ENCODE peak calls at places on chromosomes 1 and 21, in eight cellular contexts. One of them, this sample, is unnamed.

GRCh38 chr1:224458296-224458695 is 23.7 kb upstream of the WDR26 start:
- DNase-seq in epithelial cell of proximal tubule: no peak
- DNase-seq in GM23248: no peak
- DNase-seq in iris pigment epithelial cell: no peak
- DNase-seq in activated T-cell treated with anti-CD3 and anti-CD28 coated beads for 4 hours: no peak
- DNase-seq in ELR: no peak
- DNase-seq in AG04450: no peak
- DNase-seq in CD14-positive monocyte: no peak
- DNase-seq in this sample: no peak

GRCh38 chr21:45367402-45368351 is 37.3 kb upstream of the COL18A1 start:
- DNase-seq in epithelial cell of proximal tubule: no peak
- DNase-seq in GM23248: no peak
- DNase-seq in iris pigment epithelial cell: no peak
- DNase-seq in activated T-cell treated with anti-CD3 and anti-CD28 coated beads for 4 hours: no peak
- DNase-seq in ELR: no peak
- DNase-seq in AG04450: no peak
- DNase-seq in CD14-positive monocyte: no peak
- DNase-seq in this sample: no peak

GRCh38 chr1:85481688-85482087 is 16.7 kb upstream of the DDAH1 start:
- DNase-seq in epithelial cell of proximal tubule: no peak
- DNase-seq in GM23248: no peak
- DNase-seq in iris pigment epithelial cell: no peak
- DNase-seq in activated T-cell treated with anti-CD3 and anti-CD28 coated beads for 4 hours: no peak
- DNase-seq in ELR: peak
- DNase-seq in AG04450: no peak
- DNase-seq in CD14-positive monocyte: no peak
- DNase-seq in this sample: no peak

GRCh38 chr1:186375929-186376330 is 292 bp downstream of the ODR4 start:
- DNase-seq in epithelial cell of proximal tubule: no peak
- DNase-seq in GM23248: no peak
- DNase-seq in iris pigment epithelial cell: no peak
- DNase-seq in activated T-cell treated with anti-CD3 and anti-CD28 coated beads for 4 hours: no peak
- DNase-seq in ELR: no peak
- DNase-seq in AG04450: no peak
- DNase-seq in CD14-positive monocyte: no peak
- DNase-seq in this sample: no peak

GRCh38 chr1:58573705-58574591 is 3.1 kb downstream of the TACSTD2 start:
- DNase-seq in epithelial cell of proximal tubule: peak
- DNase-seq in GM23248: no peak
- DNase-seq in iris pigment epithelial cell: no peak
- DNase-seq in activated T-cell treated with anti-CD3 and anti-CD28 coated beads for 4 hours: no peak
- DNase-seq in ELR: no peak
- DNase-seq in AG04450: no peak
- DNase-seq in CD14-positive monocyte: no peak
- DNase-seq in this sample: no peak

GRCh38 chr1:39845569-39846566 is 37.4 kb downstream of the TRIT1 start:
- DNase-seq in epithelial cell of proximal tubule: peak
- DNase-seq in GM23248: peak
- DNase-seq in iris pigment epithelial cell: peak
- DNase-seq in activated T-cell treated with anti-CD3 and anti-CD28 coated beads for 4 hours: peak
- DNase-seq in ELR: peak
- DNase-seq in AG04450: peak
- DNase-seq in CD14-positive monocyte: peak
- DNase-seq in this sample: peak

GRCh38 chr1:41809716-41810115 is 109.0 kb downstream of the HIVEP3 start:
- DNase-seq in epithelial cell of proximal tubule: no peak
- DNase-seq in GM23248: no peak
- DNase-seq in iris pigment epithelial cell: no peak
- DNase-seq in activated T-cell treated with anti-CD3 and anti-CD28 coated beads for 4 hours: no peak
- DNase-seq in ELR: no peak
- DNase-seq in AG04450: no peak
- DNase-seq in CD14-positive monocyte: no peak
- DNase-seq in this sample: no peak

GRCh38 chr1:112346802-112347350 is 49.1 kb upstream of the CTTNBP2NL start:
- DNase-seq in epithelial cell of proximal tubule: no peak
- DNase-seq in GM23248: no peak
- DNase-seq in iris pigment epithelial cell: no peak
- DNase-seq in activated T-cell treated with anti-CD3 and anti-CD28 coated beads for 4 hours: no peak
- DNase-seq in ELR: no peak
- DNase-seq in AG04450: no peak
- DNase-seq in CD14-positive monocyte: no peak
- DNase-seq in this sample: no peak

GRCh38 chr1:243883551-243883950 is 33.5 kb upstream of the AKT3 start:
- DNase-seq in epithelial cell of proximal tubule: no peak
- DNase-seq in GM23248: peak
- DNase-seq in iris pigment epithelial cell: peak
- DNase-seq in activated T-cell treated with anti-CD3 and anti-CD28 coated beads for 4 hours: no peak
- DNase-seq in ELR: peak
- DNase-seq in AG04450: peak
- DNase-seq in CD14-positive monocyte: no peak
- DNase-seq in this sample: peak

GRCh38 chr1:55127827-55128343 is 87.3 kb downstream of the USP24 start:
- DNase-seq in epithelial cell of proximal tubule: no peak
- DNase-seq in GM23248: peak
- DNase-seq in iris pigment epithelial cell: peak
- DNase-seq in activated T-cell treated with anti-CD3 and anti-CD28 coated beads for 4 hours: no peak
- DNase-seq in ELR: peak
- DNase-seq in AG04450: peak
- DNase-seq in CD14-positive monocyte: no peak
- DNase-seq in this sample: no peak

GRCh38 chr1:90488451-90488850 is 228.7 kb downstream of the BARHL2 start:
- DNase-seq in epithelial cell of proximal tubule: no peak
- DNase-seq in GM23248: peak
- DNase-seq in iris pigment epithelial cell: peak
- DNase-seq in activated T-cell treated with anti-CD3 and anti-CD28 coated beads for 4 hours: no peak
- DNase-seq in ELR: peak
- DNase-seq in AG04450: no peak
- DNase-seq in CD14-positive monocyte: no peak
- DNase-seq in this sample: no peak

GRCh38 chr1:233790662-233791371 is 113.7 kb upstream of the SLC35F3 start:
- DNase-seq in epithelial cell of proximal tubule: peak
- DNase-seq in GM23248: peak
- DNase-seq in iris pigment epithelial cell: peak
- DNase-seq in activated T-cell treated with anti-CD3 and anti-CD28 coated beads for 4 hours: peak
- DNase-seq in ELR: peak
- DNase-seq in AG04450: peak
- DNase-seq in CD14-positive monocyte: no peak
- DNase-seq in this sample: peak

GRCh38 chr1:25527946-25528595 is 15.3 kb upstream of the LDLRAP1 start:
- DNase-seq in epithelial cell of proximal tubule: no peak
- DNase-seq in GM23248: no peak
- DNase-seq in iris pigment epithelial cell: no peak
- DNase-seq in activated T-cell treated with anti-CD3 and anti-CD28 coated beads for 4 hours: no peak
- DNase-seq in ELR: no peak
- DNase-seq in AG04450: no peak
- DNase-seq in CD14-positive monocyte: no peak
- DNase-seq in this sample: no peak

GRCh38 chr1:183735069-183735860 is 69.7 kb upstream of the RGL1 start:
- DNase-seq in epithelial cell of proximal tubule: no peak
- DNase-seq in GM23248: peak
- DNase-seq in iris pigment epithelial cell: peak
- DNase-seq in activated T-cell treated with anti-CD3 and anti-CD28 coated beads for 4 hours: no peak
- DNase-seq in ELR: peak
- DNase-seq in AG04450: no peak
- DNase-seq in CD14-positive monocyte: no peak
- DNase-seq in this sample: no peak

GRCh38 chr1:224065455-224065854 is 48.5 kb upstream of the FBXO28 start:
- DNase-seq in epithelial cell of proximal tubule: no peak
- DNase-seq in GM23248: peak
- DNase-seq in iris pigment epithelial cell: peak
- DNase-seq in activated T-cell treated with anti-CD3 and anti-CD28 coated beads for 4 hours: no peak
- DNase-seq in ELR: peak
- DNase-seq in AG04450: no peak
- DNase-seq in CD14-positive monocyte: no peak
- DNase-seq in this sample: no peak

GRCh38 chr1:11285883-11286734 is 13.1 kb downstream of the UBIAD1 start:
- DNase-seq in epithelial cell of proximal tubule: no peak
- DNase-seq in GM23248: peak
- DNase-seq in iris pigment epithelial cell: peak
- DNase-seq in activated T-cell treated with anti-CD3 and anti-CD28 coated beads for 4 hours: no peak
- DNase-seq in ELR: no peak
- DNase-seq in AG04450: no peak
- DNase-seq in CD14-positive monocyte: no peak
- DNase-seq in this sample: no peak

GRCh38 chr1:54355931-54356679 is 50.1 kb downstream of the SSBP3 start:
- DNase-seq in epithelial cell of proximal tubule: no peak
- DNase-seq in GM23248: no peak
- DNase-seq in iris pigment epithelial cell: no peak
- DNase-seq in activated T-cell treated with anti-CD3 and anti-CD28 coated beads for 4 hours: no peak
- DNase-seq in ELR: no peak
- DNase-seq in AG04450: no peak
- DNase-seq in CD14-positive monocyte: no peak
- DNase-seq in this sample: no peak

GRCh38 chr1:154325583-154326545 is 539 bp downstream of the ATP8B2 start:
- DNase-seq in epithelial cell of proximal tubule: no peak
- DNase-seq in GM23248: peak
- DNase-seq in iris pigment epithelial cell: peak
- DNase-seq in activated T-cell treated with anti-CD3 and anti-CD28 coated beads for 4 hours: peak
- DNase-seq in ELR: peak
- DNase-seq in AG04450: peak
- DNase-seq in CD14-positive monocyte: peak
- DNase-seq in this sample: peak

GRCh38 chr21:8993943-8994639 is 1527.3 kb upstream of the TPTE start:
- DNase-seq in epithelial cell of proximal tubule: no peak
- DNase-seq in GM23248: no peak
- DNase-seq in iris pigment epithelial cell: no peak
- DNase-seq in activated T-cell treated with anti-CD3 and anti-CD28 coated beads for 4 hours: no peak
- DNase-seq in ELR: no peak
- DNase-seq in AG04450: no peak
- DNase-seq in CD14-positive monocyte: no peak
- DNase-seq in this sample: no peak

GRCh38 chr21:45408271-45408791 is 3.4 kb downstream of the COL18A1 start:
- DNase-seq in epithelial cell of proximal tubule: no peak
- DNase-seq in GM23248: no peak
- DNase-seq in iris pigment epithelial cell: no peak
- DNase-seq in activated T-cell treated with anti-CD3 and anti-CD28 coated beads for 4 hours: no peak
- DNase-seq in ELR: no peak
- DNase-seq in AG04450: no peak
- DNase-seq in CD14-positive monocyte: no peak
- DNase-seq in this sample: no peak

GRCh38 chr1:34866762-34867109 is 7.2 kb upstream of the SMIM12 start:
- DNase-seq in epithelial cell of proximal tubule: no peak
- DNase-seq in GM23248: no peak
- DNase-seq in iris pigment epithelial cell: no peak
- DNase-seq in activated T-cell treated with anti-CD3 and anti-CD28 coated beads for 4 hours: no peak
- DNase-seq in ELR: no peak
- DNase-seq in AG04450: no peak
- DNase-seq in CD14-positive monocyte: no peak
- DNase-seq in this sample: no peak

GRCh38 chr1:246427611-246428010 is 79.5 kb downstream of the SMYD3 start:
- DNase-seq in epithelial cell of proximal tubule: no peak
- DNase-seq in GM23248: peak
- DNase-seq in iris pigment epithelial cell: no peak
- DNase-seq in activated T-cell treated with anti-CD3 and anti-CD28 coated beads for 4 hours: no peak
- DNase-seq in ELR: peak
- DNase-seq in AG04450: no peak
- DNase-seq in CD14-positive monocyte: no peak
- DNase-seq in this sample: no peak

This sample was measured in HFF-Myc.